ENCODE peak calls at places on chromosomes 13 and 19, in four cellular contexts. E is heart left ventricle; O is WERI-Rb-1; Z is CD8-positive, alpha-beta T cell. C is an unnamed sample.
A peak's percentile ranks its signal among the peaks of the same experiment; 100 is the strongest.

GRCh38 chr19:8387688-8388611 is 2.2 kb upstream of the RAB11B start:
- DNase-seq in E (no peak), Z (no peak), O (no peak), C (no peak)

GRCh38 chr13:42039457-42039945 is 8.9 kb upstream of the DGKH start:
- DNase-seq in E (no peak), Z (no peak), O (no peak), C (no peak)

GRCh38 chr13:46211116-46211515 is 612 bp upstream of the LRRC63 start:
- DNase-seq in E (no peak), O (no peak), Z (peak; percentile 55), C (no peak)

GRCh38 chr13:39102981-39103490 is 64.8 kb downstream of the NHLRC3 start:
- DNase-seq in Z (no peak), O (no peak), E (no peak), C (no peak)

GRCh38 chr13:26784704-26785639 is 24.4 kb upstream of the GPR12 start:
- DNase-seq in Z (peak; percentile 13), E (peak; percentile 45), O (no peak), C (no peak)

GRCh38 chr13:104625196-104625595 is 1559.0 kb upstream of the SLC10A2 start:
- DNase-seq in O (no peak), E (no peak), Z (no peak), C (no peak)

GRCh38 chr13:72970956-72971355 is 87.8 kb upstream of the KLF5 start:
- DNase-seq in Z (no peak), E (no peak), O (no peak), C (no peak)

GRCh38 chr13:99983401-99984133 is 2.0 kb downstream of the ZIC2 start:
- DNase-seq in E (no peak), O (no peak), Z (no peak), C (no peak)

GRCh38 chr19:3358919-3359849 is 7.2 kb upstream of the NFIC start:
- DNase-seq in E (peak; percentile 70), Z (peak; percentile 74), O (peak; percentile 49), C (no peak)

GRCh38 chr13:100197591-100198365 is 108.9 kb downstream of the PCCA start:
- DNase-seq in Z (no peak), O (no peak), E (no peak), C (no peak)

GRCh38 chr13:97018029-97018819 is 23.9 kb upstream of the OXGR1 start:
- DNase-seq in O (peak; percentile 52), E (no peak), Z (peak; percentile 18), C (no peak)

GRCh38 chr19:50428768-50429463 is 3.8 kb upstream of the MYBPC2 start:
- DNase-seq in Z (no peak), E (no peak), O (no peak), C (no peak)

GRCh38 chr13:98476106-98476505 is 100.8 kb downstream of the STK24 start:
- DNase-seq in E (no peak), O (no peak), Z (peak; percentile 67), C (no peak)

GRCh38 chr13:104301216-104301975 is 1235.2 kb upstream of the SLC10A2 start:
- DNase-seq in E (no peak), Z (no peak), O (no peak), C (no peak)

GRCh38 chr13:97768134-97768533 is 185.3 kb upstream of the IPO5 start:
- DNase-seq in Z (no peak), O (no peak), E (no peak), C (no peak)

GRCh38 chr19:49389406-49389805 is 1.4 kb downstream of the KASH5 start:
- DNase-seq in O (no peak), Z (no peak), E (no peak), C (no peak)

GRCh38 chr19:18091217-18091608 is 4.5 kb upstream of the IL12RB1 start:
- DNase-seq in Z (peak; percentile 78), E (peak; percentile 50), O (no peak), C (no peak)

GRCh38 chr13:23794267-23795161 is 94.7 kb downstream of the MIPEP start:
- DNase-seq in E (no peak), Z (no peak), O (no peak), C (no peak)

GRCh38 chr13:105979586-105979985 is 555.9 kb downstream of the EFNB2 start:
- DNase-seq in Z (no peak), E (no peak), O (peak; percentile 67), C (no peak)

GRCh38 chr19:44745386-44745831 is 3.1 kb upstream of the BCL3 start:
- DNase-seq in O (no peak), E (peak; percentile 92), Z (no peak), C (no peak)

GRCh38 chr13:80141114-80141849 is 199.6 kb downstream of the SPRY2 start:
- DNase-seq in E (peak; percentile 79), O (no peak), Z (no peak), C (no peak)

GRCh38 chr13:106734185-106734584 is 166.2 kb upstream of the ARGLU1 start:
- DNase-seq in E (no peak), O (no peak), Z (no peak), C (no peak)

GRCh38 chr13:41059896-41060722 is 1.2 kb upstream of the WBP4 start:
- DNase-seq in Z (peak; percentile 63), O (peak; percentile 90), E (peak; percentile 95), C (peak; percentile 63)

GRCh38 chr19:13132471-13133166 is 14.6 kb downstream of the NACC1 start:
- DNase-seq in Z (no peak), E (no peak), O (no peak), C (no peak)

GRCh38 chr19:58529405-58529804 is 9.8 kb upstream of the ZBTB45 start:
- DNase-seq in O (no peak), E (no peak), Z (no peak), C (no peak)

GRCh38 chr13:79780240-79780639 is 299.3 kb downstream of the NDFIP2 start:
- DNase-seq in O (no peak), E (no peak), Z (no peak), C (no peak)

GRCh38 chr13:98265669-98266551 is 88.8 kb upstream of the RNF113B start:
- DNase-seq in O (no peak), Z (no peak), E (no peak), C (peak; percentile 51)

GRCh38 chr13:76116931-76117330 is 480.8 kb downstream of the LMO7 start:
- DNase-seq in O (no peak), Z (no peak), E (no peak), C (no peak)

GRCh38 chr19:48625891-48626327 is 6.6 kb downstream of the SPHK2 start:
- DNase-seq in Z (no peak), O (no peak), E (no peak), C (no peak)

DNA sequence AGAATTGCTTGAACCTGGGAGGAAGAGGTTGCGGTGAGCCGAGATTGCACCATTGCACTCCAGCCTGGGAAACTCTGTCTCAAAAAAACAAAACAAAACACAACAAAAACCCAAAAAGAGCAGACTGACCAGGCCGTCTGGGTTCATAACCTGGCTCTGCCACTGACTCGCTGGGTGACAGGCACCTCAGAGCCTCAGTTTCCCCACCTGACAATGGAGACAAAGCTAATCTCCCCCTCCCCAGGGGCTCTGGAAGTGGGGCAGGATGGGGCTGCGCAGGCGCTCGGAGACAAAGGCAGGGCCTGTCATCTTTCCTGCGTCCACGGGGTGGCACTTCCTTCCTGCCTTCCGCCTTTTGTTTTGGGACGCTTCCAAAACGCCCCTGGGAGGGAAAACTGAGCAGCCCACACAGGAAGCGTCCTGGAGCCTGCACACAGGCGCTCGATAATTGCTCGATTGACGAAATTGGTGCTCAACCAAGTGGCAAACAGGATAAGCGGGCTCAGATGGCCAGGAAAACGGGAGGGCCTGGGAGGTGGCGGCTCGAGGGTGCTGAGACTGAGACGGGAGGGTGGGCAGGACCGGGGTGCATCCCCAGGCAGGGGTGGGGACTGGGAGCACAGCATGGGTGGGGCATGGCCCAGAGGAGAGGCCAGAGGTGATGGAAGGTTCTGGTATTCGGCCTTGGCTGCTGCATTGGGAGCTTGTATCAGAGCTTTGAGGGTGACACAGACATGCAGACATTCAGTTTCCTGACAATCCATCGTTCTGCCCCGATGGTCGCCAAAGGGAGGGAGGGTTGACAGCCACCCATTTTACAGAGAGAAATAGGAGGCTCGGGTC is 17.8 kb downstream of the SPC24 start:
- DNase-seq in E (peak; percentile 91), Z (peak; percentile 53), O (peak; percentile 77), C (no peak)
- H3K4me3 ChIP-seq in E (peak overlapping the region; percentile 32), Z (peak overlapping the region; percentile 57), O (peak overlapping the region; percentile 49), C (no peak overlapping the region)

GRCh38 chr19:743168-743687 is 7.7 kb upstream of the MISP start:
- DNase-seq in O (no peak), E (peak; percentile 64), Z (no peak), C (no peak)

GRCh38 chr19:739998-740715 is 10.8 kb upstream of the MISP start:
- DNase-seq in O (no peak), Z (no peak), E (no peak), C (no peak)

GRCh38 chr19:738509-739128 is 12.3 kb upstream of the MISP start:
- DNase-seq in O (no peak), Z (no peak), E (no peak), C (no peak)

GRCh38 chr19:742540-743075 is 8.3 kb upstream of the MISP start:
- DNase-seq in Z (no peak), E (no peak), O (no peak), C (no peak)

DNA sequence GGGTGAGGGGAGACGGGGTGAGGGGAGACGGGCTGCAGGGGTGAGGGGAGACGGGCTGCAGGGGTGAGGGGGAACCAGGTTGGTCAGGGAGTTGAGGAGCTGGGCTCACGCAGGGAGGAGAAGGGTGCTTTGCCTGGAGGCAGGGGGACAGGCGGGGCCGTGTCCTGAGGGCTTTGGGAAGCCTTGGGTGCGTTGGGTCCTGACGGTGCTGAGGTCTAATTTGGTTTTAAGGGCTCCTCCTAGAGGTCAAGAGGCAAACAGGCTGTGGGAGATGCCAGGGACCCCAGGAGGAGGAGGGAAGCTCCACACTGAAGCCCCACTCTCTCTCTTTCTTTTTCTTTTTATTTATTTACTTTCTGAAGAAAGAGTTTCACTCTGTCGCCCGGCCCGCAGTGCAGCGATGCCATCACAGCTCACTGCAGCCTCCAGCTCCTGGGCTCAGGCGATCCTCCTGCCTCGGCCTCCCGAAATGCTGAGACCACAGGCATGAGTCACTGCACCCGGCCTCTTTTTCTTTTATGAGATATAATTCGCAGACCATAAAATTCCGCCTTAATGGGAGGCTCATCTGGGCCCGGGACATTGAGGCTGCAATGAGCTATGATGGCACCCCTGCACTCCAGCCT is 9.3 kb upstream of the MISP start:
- DNase-seq in Z (no peak), E (no peak), O (peak; percentile 37), C (no peak)
- TF ChIP-seq CTCF in Z (no peak), E (no peak), O (peak; percentile 57), C (peak; percentile 3)

DNA sequence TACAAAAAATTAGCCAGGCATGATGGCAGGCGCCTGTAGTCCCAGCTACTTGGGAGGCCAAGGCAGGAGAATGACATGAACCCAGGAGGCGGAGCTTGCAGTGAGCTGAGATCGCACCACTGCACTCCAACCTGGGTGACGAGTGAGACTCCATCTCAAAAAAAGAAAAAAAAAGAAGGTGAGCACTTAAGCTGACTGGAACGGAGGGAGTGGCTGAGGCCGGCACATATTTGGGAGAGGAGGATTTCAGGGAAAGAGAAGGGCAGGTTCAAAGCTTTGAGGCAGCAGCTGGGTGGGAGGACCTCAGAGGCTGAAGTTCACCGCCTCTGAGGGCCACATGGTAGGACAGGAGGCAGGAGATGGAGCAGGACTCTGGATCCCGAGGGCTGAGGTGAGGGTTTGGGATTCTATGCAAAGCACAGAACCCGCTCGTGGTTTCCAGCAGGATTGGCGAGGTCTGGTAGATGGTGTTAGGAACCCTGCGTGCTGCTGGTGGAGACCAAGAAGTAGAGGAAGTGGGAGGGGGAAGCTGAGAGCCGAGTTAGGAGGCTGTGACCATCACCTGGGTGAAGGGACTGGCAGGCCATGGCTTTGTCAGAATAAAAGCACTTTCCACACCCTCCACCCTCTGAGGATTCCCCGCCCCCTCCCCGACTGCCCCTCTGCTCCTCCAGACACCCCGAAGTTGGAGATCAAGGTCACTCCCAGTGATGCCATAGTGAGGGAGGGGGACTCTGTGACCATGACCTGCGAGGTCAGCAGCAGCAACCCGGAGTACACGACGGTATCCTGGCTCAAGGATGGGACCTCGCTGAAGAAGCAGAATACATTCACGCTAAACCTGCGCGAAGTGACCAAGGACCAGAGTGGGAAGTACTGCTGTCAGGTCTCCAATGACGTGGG is 8.3 kb downstream of the CD22 start:
- DNase-seq in E (no peak), O (no peak), Z (no peak), C (no peak)
- H3K36me3 ChIP-seq in E (no peaks in the 10 kb centered on the region), O (no peaks in the 10 kb centered on the region), Z (no peaks in the 10 kb centered on the region), C (no peaks in the 10 kb centered on the region)

GRCh38 chr19:6039541-6040225 is 61.7 kb upstream of the RANBP3 start:
- DNase-seq in Z (no peak), E (no peak), O (no peak), C (no peak)
- H3K4me3 ChIP-seq in Z (no peak overlapping the region), E (no peak overlapping the region), O (no peak overlapping the region), C (no peak overlapping the region)

C was measured in kidney epithelial cell.